ENCODE peak calls at places on chromosomes 2 and 18, in four cellular contexts. Z, Y, L and S are unnamed samples.
A peak's percentile ranks its signal among the peaks of the same experiment; 100 is the strongest.

GRCh38 chr2:44362207-44363015 is 664 bp downstream of the CAMKMT start:
- DNase-seq in Z (peak; percentile 11), L (peak; percentile 4), Y (peak; percentile 18), S (peak; percentile 49)

GRCh38 chr2:30208453-30208852 is 22.9 kb upstream of the LBH start:
- DNase-seq in Y (peak; percentile 46), Z (peak; percentile 68), L (peak; percentile 47), S (peak; percentile 81)

GRCh38 chr2:25039126-25039525 is 2.8 kb upstream of the EFR3B start:
- DNase-seq in Y (no peak), L (no peak), Z (no peak), S (no peak)

GRCh38 chr2:30732376-30732775 is 74.9 kb downstream of the CAPN13 start:
- DNase-seq in Y (no peak), Z (no peak), L (no peak), S (no peak)

GRCh38 chr2:232308986-232309385 is 69.6 kb upstream of the ALPP start:
- DNase-seq in Y (no peak), L (no peak), Z (no peak), S (no peak)

GRCh38 chr2:42601076-42601475 is 32.6 kb downstream of the MTA3 start:
- DNase-seq in Y (no peak), L (no peak), Z (no peak), S (peak; percentile 39)

GRCh38 chr2:23330214-23330613 is 54.8 kb upstream of the KLHL29 start:
- DNase-seq in L (no peak), Z (peak; percentile 37), Y (no peak), S (no peak)

GRCh38 chr2:218815649-218816048 is 16.0 kb downstream of the PRKAG3 start:
- DNase-seq in L (no peak), Y (no peak), Z (no peak), S (no peak)

GRCh38 chr18:79853303-79853992 is 55.7 kb downstream of the KCNG2 start:
- DNase-seq in L (no peak), Z (no peak), Y (no peak), S (no peak)

GRCh38 chr2:44894058-44894457 is 47.4 kb upstream of the SIX3 start:
- DNase-seq in L (no peak), Y (no peak), Z (no peak), S (no peak)

GRCh38 chr2:168622559-168622958 is 166.5 kb downstream of the CERS6 start:
- DNase-seq in Z (no peak), Y (peak; percentile 71), L (no peak), S (no peak)

GRCh38 chr2:23684540-23685176 is 242.3 kb downstream of the ATAD2B start:
- DNase-seq in Y (no peak), L (no peak), Z (no peak), S (peak; percentile 42)

GRCh38 chr2:120246546-120247300 is 5.9 kb upstream of the RALB start:
- DNase-seq in L (no peak), Z (no peak), Y (no peak), S (no peak)

GRCh38 chr18:59823611-59824195 is 76.1 kb upstream of the PMAIP1 start:
- DNase-seq in L (peak; percentile 67), Y (peak; percentile 60), Z (peak; percentile 36), S (peak; percentile 64)

GRCh38 chr2:56009758-56010534 is 86.4 kb upstream of the EFEMP1 start:
- DNase-seq in L (peak; percentile 26), Z (no peak), Y (peak; percentile 42), S (peak; percentile 24)

GRCh38 chr2:219331560-219332213 is 857 bp downstream of the RESP18 start:
- DNase-seq in Y (no peak), Z (peak; percentile 76), L (no peak), S (no peak)

GRCh38 chr2:143489135-143489534 is 359.9 kb downstream of the ARHGAP15 start:
- DNase-seq in Y (no peak), Z (no peak), L (no peak), S (no peak)

GRCh38 chr2:218400167-218400929 is 680 bp downstream of the CTDSP1 start:
- DNase-seq in L (no peak), Z (peak; percentile 54), Y (no peak), S (peak; percentile 81)

GRCh38 chr2:47783491-47784330 is 766 bp downstream of the MSH6 start:
- DNase-seq in Z (peak; percentile 86), L (peak; percentile 37), Y (peak; percentile 60), S (peak; percentile 98)

GRCh38 chr2:172066394-172066863 is 18.9 kb upstream of the DLX1 start:
- DNase-seq in Y (no peak), L (no peak), Z (no peak), S (no peak)

GRCh38 chr2:72198532-72199241 is 51.0 kb upstream of the CYP26B1 start:
- DNase-seq in Z (no peak), L (no peak), Y (peak; percentile 34), S (no peak)

GRCh38 chr18:11096839-11097750 is 52.3 kb downstream of the PIEZO2 start:
- DNase-seq in Y (no peak), Z (no peak), L (no peak), S (no peak)

GRCh38 chr2:203936535-203936934 is at the start of gene ICOS:
- DNase-seq in L (no peak), Y (no peak), Z (no peak), S (no peak)

GRCh38 chr2:128381001-128381938 is 62.6 kb upstream of the HS6ST1 start:
- DNase-seq in L (no peak), Z (no peak), Y (peak; percentile 68), S (peak; percentile 61)

GRCh38 chr2:224882291-224883171 is 159.7 kb downstream of the DOCK10 start:
- DNase-seq in L (no peak), Z (no peak), Y (no peak), S (no peak)

GRCh38 chr2:196275646-196276352 is 104.4 kb upstream of the STK17B start:
- DNase-seq in Y (no peak), Z (no peak), L (no peak), S (no peak)

GRCh38 chr2:212288308-212288707 is 250.3 kb downstream of the ERBB4 start:
- DNase-seq in Z (no peak), Y (no peak), L (no peak), S (no peak)

GRCh38 chr2:44671276-44671675 is 270.2 kb upstream of the SIX3 start:
- DNase-seq in Y (no peak), L (no peak), Z (no peak), S (peak; percentile 25)

DNA sequence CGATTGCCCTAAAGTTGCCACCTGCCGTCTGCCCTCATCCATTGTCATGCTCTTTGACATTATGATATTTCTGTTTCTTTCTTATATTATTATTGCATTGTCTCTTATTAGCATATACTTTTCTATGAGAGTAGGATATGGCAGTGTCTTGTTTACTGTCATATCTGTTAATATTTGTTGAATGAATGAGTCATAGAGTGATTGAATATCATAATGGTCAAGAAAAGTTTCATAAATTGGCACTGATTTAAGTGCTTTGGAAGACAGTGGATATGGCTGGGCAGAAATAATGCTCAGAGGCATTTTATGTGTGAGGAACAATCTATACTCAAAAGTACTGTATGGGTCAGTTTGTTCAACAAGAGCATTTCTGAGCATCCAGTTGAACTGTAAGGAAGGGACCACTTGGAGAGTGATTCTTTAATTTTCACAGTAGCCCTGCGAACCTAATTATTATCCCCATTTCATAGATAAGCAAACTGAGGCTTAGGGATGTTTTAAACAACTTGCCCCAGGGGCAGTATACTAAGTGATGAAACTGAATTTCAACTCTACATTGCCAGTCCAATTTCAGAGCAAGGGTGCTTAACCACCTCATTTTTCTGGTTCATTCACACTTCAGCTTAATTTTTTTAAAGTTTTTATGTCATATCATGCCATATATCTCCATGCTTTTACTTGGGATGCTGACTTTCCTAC is 175.5 kb upstream of the FOSL2 start:
- DNase-seq in Y (no peak), Z (no peak), L (no peak), S (no peak)
- TF ChIP-seq ELF1 in Y (no peak), Z (no peak), L (no peak), S (no peak)

GRCh38 chr18:32469190-32469611 is 1.5 kb downstream of the GAREM1 start:
- DNase-seq in L (peak; percentile 19), Z (no peak), Y (peak; percentile 41), S (peak; percentile 66)

GRCh38 chr18:32469691-32470131 is 971 bp downstream of the GAREM1 start:
- DNase-seq in Y (no peak), Z (no peak), L (no peak), S (no peak)

GRCh38 chr18:32472841-32473240 is 2.2 kb upstream of the GAREM1 start:
- DNase-seq in L (no peak), Z (no peak), Y (no peak), S (no peak)

GRCh38 chr18:32470136-32470712 is 458 bp downstream of the GAREM1 start:
- DNase-seq in L (no peak), Y (no peak), Z (no peak), S (no peak)

DNA sequence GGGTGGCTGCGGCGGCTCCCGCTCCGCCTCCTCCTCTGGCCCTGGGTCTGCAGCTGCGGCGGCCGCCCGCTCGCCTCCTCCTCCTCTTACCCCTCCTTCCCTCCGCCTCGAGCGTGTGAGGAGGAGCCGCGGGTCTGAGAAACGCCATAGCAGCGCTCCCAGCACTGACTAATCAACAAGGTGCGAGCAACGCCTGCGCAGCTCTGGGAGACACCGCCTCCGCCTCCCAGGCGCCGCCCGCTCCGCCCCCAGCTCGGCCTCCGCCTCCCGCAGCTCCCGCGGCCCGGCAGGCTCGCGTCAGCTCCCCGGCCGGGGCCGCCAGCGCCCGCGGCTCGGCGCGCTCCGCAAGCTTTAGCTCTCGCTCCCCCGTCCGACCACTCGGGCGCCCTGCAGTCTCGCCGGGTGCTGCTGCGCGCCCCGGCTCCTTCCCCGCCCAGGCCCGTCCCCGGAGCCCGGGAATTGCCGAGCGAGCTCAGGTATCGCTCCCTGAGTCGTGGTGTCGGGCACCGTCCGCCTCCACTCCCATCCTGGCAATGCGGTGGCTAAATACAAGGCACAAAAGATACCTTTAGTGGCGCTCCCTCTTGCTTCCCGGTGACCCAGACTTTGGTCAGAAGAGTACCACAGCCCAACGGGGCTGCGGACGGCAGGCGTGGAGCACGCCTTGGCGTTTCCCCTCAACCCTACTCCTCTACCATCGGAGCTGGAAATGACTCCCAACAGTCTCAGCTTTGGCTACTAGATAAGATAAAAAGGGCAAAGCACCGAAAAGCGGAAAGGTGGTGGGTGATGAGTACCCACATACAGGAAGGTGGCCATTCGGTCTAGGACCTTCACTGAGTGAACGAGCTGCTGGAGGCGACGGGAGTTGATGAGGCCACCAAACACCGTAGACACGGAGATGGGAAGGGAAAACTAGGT is at the start of gene GAREM1:
- DNase-seq in Z (peak; percentile 86), L (peak; percentile 87), Y (peak; percentile 87), S (peak; percentile 97)
- TF ChIP-seq POLR2AphosphoS5 in Z (no peak), L (peak; percentile 83), Y (peak; percentile 79), S (peak; percentile 72)

GRCh38 chr18:77162580-77162979 is 30.0 kb upstream of the MBP start:
- DNase-seq in L (no peak), Z (no peak), Y (no peak), S (no peak)
- TF ChIP-seq ELF1 in L (no peak), Z (no peak), Y (no peak), S (no peak)

GRCh38 chr2:75324141-75324540 is 124.8 kb upstream of the TACR1 start:
- DNase-seq in Y (no peak), Z (no peak), L (peak; percentile 0), S (no peak)

GRCh38 chr2:75324716-75325291 is 125.5 kb upstream of the TACR1 start:
- DNase-seq in Y (no peak), Z (no peak), L (no peak), S (no peak)

GRCh38 chr2:75327334-75327733 is 128.0 kb upstream of the TACR1 start:
- DNase-seq in Z (no peak), L (no peak), Y (no peak), S (no peak)

GRCh38 chr2:75326645-75327044 is 127.3 kb upstream of the TACR1 start:
- DNase-seq in Y (no peak), L (no peak), Z (no peak), S (no peak)

DNA sequence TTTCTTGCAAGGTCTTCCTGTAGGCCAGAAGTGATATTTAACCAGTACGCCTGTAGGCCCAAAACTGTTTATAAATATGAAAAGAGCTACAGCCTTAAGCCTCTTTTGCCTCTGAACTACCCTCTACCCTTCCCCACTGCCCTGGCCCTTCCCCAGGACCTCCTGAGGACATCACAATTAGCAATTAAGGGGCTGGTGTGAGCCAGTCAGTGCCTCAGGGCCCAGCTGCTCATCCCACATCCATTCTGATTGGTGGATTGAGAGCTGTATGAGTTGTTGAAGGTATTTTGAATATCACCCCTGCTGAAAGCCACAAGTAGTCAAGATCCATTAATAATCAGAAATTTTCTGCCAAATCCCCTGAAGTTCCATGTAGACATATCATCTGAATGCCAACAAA is 126.3 kb upstream of the TACR1 start:
- DNase-seq in L (no peak), Y (no peak), Z (no peak), S (no peak)
- TF ChIP-seq POLR2AphosphoS5 in L (no peak), Y (no peak), Z (no peak), S (no peak)